ENCODE peak calls at places on chromosome 4, in seven cellular contexts. N, E, G, V, D, I and J are unnamed samples.

GRCh38 chr4:162586266-162586665 is 422.5 kb upstream of the FSTL5 start:
- DNase-seq in N (no peak), E (no peak), G (no peak), V (no peak), D (no peak), I (no peak), J (no peak)

GRCh38 chr4:140057693-140058092 is 96.3 kb downstream of the MAML3 start:
- DNase-seq in N (no peak), E (no peak), G (no peak), V (no peak), D (no peak), I (no peak), J (no peak)

GRCh38 chr4:47531241-47531953 is 46.3 kb downstream of the ATP10D start:
- DNase-seq in N (no peak), E (no peak), G (no peak), V (no peak), D (peak; percentile 35), I (peak; percentile 49), J (no peak)

GRCh38 chr4:43047044-43047443 is 154.5 kb downstream of the GRXCR1 start:
- DNase-seq in N (no peak), E (no peak), G (no peak), V (no peak), D (no peak), I (no peak), J (no peak)

GRCh38 chr4:184620208-184620867 is 28.9 kb downstream of the CASP3 start:
- DNase-seq in N (no peak), E (no peak), G (no peak), V (no peak), D (no peak), I (no peak), J (no peak)

GRCh38 chr4:38562751-38563198 is 101.2 kb upstream of the KLF3 start:
- DNase-seq in N (peak; percentile 18), E (peak; percentile 21), G (peak; percentile 90), V (no peak), D (peak; percentile 68), I (no peak), J (peak; percentile 32)

GRCh38 chr4:875818-876423 is 50.0 kb upstream of the CPLX1 start:
- DNase-seq in N (no peak), E (no peak), G (no peak), V (no peak), D (no peak), I (no peak), J (no peak)

GRCh38 chr4:24800273-24800880 is 5.0 kb downstream of the SOD3 start:
- DNase-seq in N (no peak), E (no peak), G (peak; percentile 87), V (no peak), D (no peak), I (no peak), J (no peak)

GRCh38 chr4:37455301-37456062 is 210.9 kb downstream of the NWD2 start:
- DNase-seq in N (no peak), E (no peak), G (no peak), V (no peak), D (no peak), I (no peak), J (no peak)

GRCh38 chr4:5409237-5409636 is 299.1 kb downstream of the EVC2 start:
- DNase-seq in N (no peak), E (no peak), G (no peak), V (no peak), D (no peak), I (no peak), J (no peak)

GRCh38 chr4:26978387-26979071 is 117.9 kb downstream of the STIM2 start:
- DNase-seq in N (no peak), E (no peak), G (no peak), V (no peak), D (no peak), I (no peak), J (no peak)

DNA sequence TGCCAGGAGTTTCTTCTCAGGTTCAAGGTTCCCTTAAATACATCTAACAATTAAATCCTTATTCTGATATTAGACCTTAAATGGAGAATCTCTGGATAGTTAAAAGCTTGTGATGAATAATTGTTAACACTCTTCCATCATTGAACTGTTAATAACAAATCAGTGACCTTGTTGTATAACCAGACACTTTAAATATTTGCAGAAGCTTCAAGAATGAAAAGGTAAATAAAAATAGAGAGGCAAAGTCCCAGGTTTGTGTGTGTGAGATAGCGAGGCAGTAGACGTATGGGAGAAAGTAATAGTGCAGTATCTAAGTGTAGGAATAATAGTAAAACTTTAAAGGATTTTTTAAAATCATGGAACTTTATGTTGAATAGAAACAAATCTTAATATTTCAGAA is 237.7 kb upstream of the CTSO start:
- DNase-seq in N (no peak), E (no peak), G (no peak), V (no peak), D (no peak), I (no peak), J (no peak)
- H3K27me3 ChIP-seq in N (no peaks in the 10 kb centered on the region), E (no peaks in the 10 kb centered on the region), G (no peaks in the 10 kb centered on the region), V (no peaks in the 10 kb centered on the region), D (no peaks in the 10 kb centered on the region), I (no peaks in the 10 kb centered on the region), J (no peaks in the 10 kb centered on the region)

GRCh38 chr4:83389756-83390505 is 55.3 kb upstream of the HPSE start:
- DNase-seq in N (no peak), E (no peak), G (peak; percentile 57), V (no peak), D (no peak), I (no peak), J (no peak)
- H3K27me3 ChIP-seq in N (no peaks in the 10 kb centered on the region), E (no peaks in the 10 kb centered on the region), G (no peaks in the 10 kb centered on the region), V (no peaks in the 10 kb centered on the region), D (no peaks in the 10 kb centered on the region), I (no peaks in the 10 kb centered on the region), J (no peaks in the 10 kb centered on the region)

DNA sequence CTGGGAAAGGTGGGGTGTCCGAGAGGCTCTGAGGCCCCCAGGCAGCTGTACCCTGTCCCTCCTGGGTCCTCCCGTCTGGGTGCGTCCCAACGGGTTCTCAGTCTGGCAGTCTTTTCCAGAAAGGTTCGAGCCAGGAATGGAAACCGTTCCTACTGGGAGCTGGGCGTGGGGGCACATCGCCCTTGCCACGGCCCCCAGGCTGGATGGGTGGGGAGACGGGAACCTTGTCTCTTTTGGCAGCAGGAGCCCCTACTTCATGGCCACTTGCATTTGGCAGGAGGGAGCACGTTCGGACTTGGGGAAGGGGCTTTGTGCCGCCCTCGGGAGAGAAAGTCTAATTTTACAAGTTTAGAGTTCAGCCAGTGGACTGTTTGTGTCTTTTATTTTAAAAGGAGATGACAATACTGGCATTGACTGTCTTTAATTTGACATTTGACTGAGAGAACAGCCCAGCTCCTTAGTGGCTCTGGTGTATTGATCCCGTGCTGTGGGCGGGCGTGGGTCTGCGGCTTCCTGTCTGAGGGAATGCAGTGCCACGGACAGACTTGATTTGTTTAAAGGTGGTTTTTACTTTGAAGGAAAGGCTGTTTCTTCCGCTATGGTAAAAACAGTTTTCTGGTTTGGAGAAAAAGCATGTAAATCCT is 95.1 kb downstream of the SORCS2 start:
- DNase-seq in N (no peak), E (no peak), G (no peak), V (no peak), D (no peak), I (no peak), J (no peak)
- H3K27me3 ChIP-seq in N (no peaks in the 10 kb centered on the region), E (no peaks in the 10 kb centered on the region), G (no peaks in the 10 kb centered on the region), V (no peaks in the 10 kb centered on the region), D (no peaks in the 10 kb centered on the region), I (no peaks in the 10 kb centered on the region), J (no peaks in the 10 kb centered on the region)

GRCh38 chr4:173530326-173531062 is 465 bp upstream of the HAND2 start:
- DNase-seq in N (no peak), E (no peak), G (no peak), V (no peak), D (no peak), I (no peak), J (no peak)
- H3K27me3 ChIP-seq in N (no peaks in the 10 kb centered on the region), E (peaks cover 65% of the 10 kb centered on the region), G (no peaks in the 10 kb centered on the region), V (peaks cover 99% of the 10 kb centered on the region), D (no peaks in the 10 kb centered on the region), I (peaks cover 52% of the 10 kb centered on the region), J (no peaks in the 10 kb centered on the region)

DNA sequence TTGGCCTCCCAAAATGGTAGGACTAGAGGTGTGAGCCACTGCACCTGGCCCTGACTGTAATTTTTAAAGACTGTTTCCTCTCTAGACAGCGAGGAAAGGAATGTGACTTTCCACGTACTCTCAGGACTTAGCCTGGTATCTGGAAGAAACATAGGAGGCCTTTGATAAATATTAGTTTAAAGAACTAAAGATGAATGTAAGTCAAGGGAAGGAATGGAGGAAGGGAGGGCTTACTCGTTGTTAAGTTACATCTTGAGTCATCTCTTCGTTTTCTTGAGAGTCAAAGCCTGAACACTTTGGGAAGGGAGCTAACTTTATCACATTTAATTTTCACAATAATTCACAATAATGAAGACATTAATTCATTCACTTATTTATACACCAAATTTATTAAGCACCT is 7.2 kb upstream of the LNX1 start:
- DNase-seq in N (no peak), E (no peak), G (peak; percentile 62), V (no peak), D (no peak), I (no peak), J (no peak)
- H3K27me3 ChIP-seq in N (no peaks in the 10 kb centered on the region), E (no peaks in the 10 kb centered on the region), G (no peaks in the 10 kb centered on the region), V (no peaks in the 10 kb centered on the region), D (no peaks in the 10 kb centered on the region), I (no peaks in the 10 kb centered on the region), J (no peaks in the 10 kb centered on the region)

GRCh38 chr4:4320951-4321714 is 31.1 kb downstream of the ZBTB49 start:
- DNase-seq in N (no peak), E (no peak), G (no peak), V (peak; percentile 55), D (no peak), I (no peak), J (no peak)
- H3K27me3 ChIP-seq in N (no peaks in the 10 kb centered on the region), E (no peaks in the 10 kb centered on the region), G (no peaks in the 10 kb centered on the region), V (no peaks in the 10 kb centered on the region), D (no peaks in the 10 kb centered on the region), I (no peaks in the 10 kb centered on the region), J (no peaks in the 10 kb centered on the region)

DNA sequence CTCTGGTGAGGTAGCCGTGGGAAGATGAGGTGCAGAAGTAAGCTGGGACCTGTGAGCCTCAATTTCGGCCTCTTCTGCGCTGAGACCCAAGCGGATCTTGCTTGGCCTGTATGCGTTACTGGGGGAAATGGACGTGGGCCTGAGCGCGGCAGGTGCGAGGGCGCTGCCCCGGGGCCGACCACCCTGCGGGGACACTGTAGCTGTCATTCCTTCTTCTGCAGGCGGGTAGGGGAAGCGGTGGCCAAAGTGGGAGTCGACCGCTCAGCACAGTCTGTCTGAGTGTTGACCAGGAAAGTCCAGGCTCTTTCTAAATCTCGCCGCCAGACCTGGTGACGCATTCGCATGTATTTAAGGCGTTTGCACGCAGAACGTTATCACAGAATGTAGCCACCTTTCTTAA is 3.3 kb upstream of the LRAT start:
- DNase-seq in N (no peak), E (no peak), G (no peak), V (no peak), D (no peak), I (no peak), J (no peak)
- H3K27me3 ChIP-seq in N (peaks cover 18% of the 10 kb centered on the region), E (peaks cover 35% of the 10 kb centered on the region), G (peaks cover 18% of the 10 kb centered on the region), V (peaks cover 36% of the 10 kb centered on the region), D (peaks cover 18% of the 10 kb centered on the region), I (peaks cover 20% of the 10 kb centered on the region), J (peaks cover 42% of the 10 kb centered on the region)

DNA sequence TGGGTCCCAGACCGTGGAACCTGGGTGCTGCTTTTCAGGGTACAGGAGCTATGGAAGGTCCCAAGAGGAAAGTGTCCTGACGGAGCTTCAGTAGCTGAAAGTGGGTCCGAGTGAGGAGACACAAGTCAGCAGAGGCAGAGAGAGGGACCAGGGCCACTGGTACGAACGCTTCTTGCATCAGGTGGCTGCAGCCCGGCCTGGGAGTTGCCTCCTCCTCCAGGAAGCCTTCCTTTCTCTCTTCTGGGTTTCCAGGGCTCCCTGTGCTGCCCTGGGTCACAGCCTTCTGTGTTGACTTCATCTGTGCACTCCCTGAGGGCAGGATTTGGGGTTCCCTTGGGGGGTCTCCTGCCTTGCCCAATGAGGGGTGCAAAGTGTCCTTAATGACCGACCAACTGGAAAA is 94.5 kb downstream of the SORCS2 start:
- DNase-seq in N (no peak), E (no peak), G (no peak), V (no peak), D (no peak), I (no peak), J (no peak)
- H3K27me3 ChIP-seq in N (no peaks in the 10 kb centered on the region), E (no peaks in the 10 kb centered on the region), G (no peaks in the 10 kb centered on the region), V (no peaks in the 10 kb centered on the region), D (no peaks in the 10 kb centered on the region), I (no peaks in the 10 kb centered on the region), J (no peaks in the 10 kb centered on the region)

GRCh38 chr4:108166038-108166437 is 2.7 kb downstream of the LEF1 start:
- DNase-seq in N (no peak), E (no peak), G (no peak), V (no peak), D (no peak), I (no peak), J (no peak)
- H3K27me3 ChIP-seq in N (peaks cover 47% of the 10 kb centered on the region), E (peaks cover 17% of the 10 kb centered on the region), G (peaks cover 50% of the 10 kb centered on the region), V (peaks cover 98% of the 10 kb centered on the region), D (peaks cover 67% of the 10 kb centered on the region), I (peaks cover 10% of the 10 kb centered on the region), J (peaks cover 95% of the 10 kb centered on the region)